ENCODE peak calls at places on chromosomes 5 and 9, in five cellular contexts. One of them, this sample, is unnamed.
A peak's percentile ranks its signal among the peaks of the same experiment; 100 is the strongest.

GRCh38 chr5:81852277-81853004 is 101.5 kb upstream of the SSBP2 start:
- DNase-seq in cardiac fibroblast: peak; percentile 28
- DNase-seq in pancreas: peak; percentile 36
- DNase-seq in psoas muscle: peak; percentile 26
- DNase-seq in fibroblast of lung: peak; percentile 74
- DNase-seq in this sample: peak; percentile 70

GRCh38 chr5:139709587-139710369 is 61.6 kb downstream of the CXXC5 start:
- DNase-seq in psoas muscle: peak; percentile 54
- DNase-seq in cardiac fibroblast: no peak
- DNase-seq in pancreas: no peak
- DNase-seq in fibroblast of lung: no peak
- DNase-seq in this sample: peak; percentile 75

GRCh38 chr9:3348169-3348568 is 177.6 kb downstream of the RFX3 start:
- DNase-seq in cardiac fibroblast: no peak
- DNase-seq in psoas muscle: no peak
- DNase-seq in pancreas: no peak
- DNase-seq in fibroblast of lung: no peak
- DNase-seq in this sample: no peak

GRCh38 chr5:9233712-9234111 is 312.2 kb downstream of the SEMA5A start:
- DNase-seq in fibroblast of lung: peak; percentile 55
- DNase-seq in cardiac fibroblast: peak; percentile 43
- DNase-seq in psoas muscle: no peak
- DNase-seq in pancreas: no peak
- DNase-seq in this sample: peak; percentile 30

GRCh38 chr5:157308826-157309465 is 43.0 kb downstream of the CYFIP2 start:
- DNase-seq in psoas muscle: no peak
- DNase-seq in cardiac fibroblast: peak; percentile 28
- DNase-seq in fibroblast of lung: peak; percentile 7
- DNase-seq in pancreas: no peak
- DNase-seq in this sample: peak; percentile 6

GRCh38 chr9:126722252-126722921 is 82.5 kb upstream of the ZBTB43 start:
- DNase-seq in pancreas: peak; percentile 67
- DNase-seq in fibroblast of lung: peak; percentile 53
- DNase-seq in psoas muscle: peak; percentile 80
- DNase-seq in cardiac fibroblast: peak; percentile 56
- DNase-seq in this sample: peak; percentile 13

GRCh38 chr5:161547573-161548471 is 1.3 kb upstream of the GABRB2 start:
- DNase-seq in fibroblast of lung: no peak
- DNase-seq in psoas muscle: no peak
- DNase-seq in pancreas: no peak
- DNase-seq in cardiac fibroblast: no peak
- DNase-seq in this sample: no peak

GRCh38 chr5:75282581-75282980 is 45.9 kb upstream of the ANKRD31 start:
- DNase-seq in cardiac fibroblast: no peak
- DNase-seq in fibroblast of lung: no peak
- DNase-seq in psoas muscle: no peak
- DNase-seq in pancreas: no peak
- DNase-seq in this sample: no peak

GRCh38 chr5:134111741-134112647 is 2.5 kb upstream of the TCF7 start:
- DNase-seq in cardiac fibroblast: no peak
- DNase-seq in fibroblast of lung: peak; percentile 68
- DNase-seq in psoas muscle: no peak
- DNase-seq in pancreas: no peak
- DNase-seq in this sample: peak; percentile 29

GRCh38 chr5:31811210-31811609 is 172.3 kb downstream of the PDZD2 start:
- DNase-seq in pancreas: no peak
- DNase-seq in psoas muscle: peak; percentile 44
- DNase-seq in cardiac fibroblast: peak; percentile 84
- DNase-seq in fibroblast of lung: peak; percentile 93
- DNase-seq in this sample: peak; percentile 86

GRCh38 chr5:109619661-109620060 is 70.1 kb upstream of the MAN2A1 start:
- DNase-seq in pancreas: no peak
- DNase-seq in cardiac fibroblast: no peak
- DNase-seq in fibroblast of lung: no peak
- DNase-seq in psoas muscle: no peak
- DNase-seq in this sample: no peak

GRCh38 chr5:53023969-53024368 is 34.8 kb downstream of the ITGA2 start:
- DNase-seq in pancreas: no peak
- DNase-seq in cardiac fibroblast: peak; percentile 75
- DNase-seq in fibroblast of lung: peak; percentile 78
- DNase-seq in psoas muscle: no peak
- DNase-seq in this sample: peak; percentile 72

GRCh38 chr9:108211576-108211975 is 644.2 kb downstream of the ACTL7B start:
- DNase-seq in pancreas: no peak
- DNase-seq in fibroblast of lung: no peak
- DNase-seq in cardiac fibroblast: no peak
- DNase-seq in psoas muscle: no peak
- DNase-seq in this sample: no peak

GRCh38 chr5:28499764-28500290 is 1461.4 kb upstream of the CDH9 start:
- DNase-seq in psoas muscle: no peak
- DNase-seq in pancreas: no peak
- DNase-seq in fibroblast of lung: peak; percentile 59
- DNase-seq in cardiac fibroblast: no peak
- DNase-seq in this sample: peak; percentile 16

GRCh38 chr9:33818167-33818831 is 1.3 kb downstream of the UBE2R2 start:
- DNase-seq in cardiac fibroblast: no peak
- DNase-seq in psoas muscle: no peak
- DNase-seq in fibroblast of lung: no peak
- DNase-seq in pancreas: peak; percentile 54
- DNase-seq in this sample: peak; percentile 2

GRCh38 chr9:113578279-113578865 is 114.8 kb downstream of the RGS3 start:
- DNase-seq in psoas muscle: no peak
- DNase-seq in cardiac fibroblast: no peak
- DNase-seq in fibroblast of lung: peak; percentile 84
- DNase-seq in pancreas: no peak
- DNase-seq in this sample: no peak

GRCh38 chr9:34513567-34514214 is 9.1 kb downstream of the ENHO start:
- DNase-seq in cardiac fibroblast: peak; percentile 39
- DNase-seq in psoas muscle: no peak
- DNase-seq in pancreas: no peak
- DNase-seq in fibroblast of lung: peak; percentile 25
- DNase-seq in this sample: no peak

GRCh38 chr5:178237431-178238312 is 5.1 kb upstream of the PHYKPL start:
- DNase-seq in cardiac fibroblast: peak; percentile 27
- DNase-seq in pancreas: no peak
- DNase-seq in fibroblast of lung: peak; percentile 57
- DNase-seq in psoas muscle: no peak
- DNase-seq in this sample: no peak

GRCh38 chr5:126482591-126482990 is 59.4 kb downstream of the GRAMD2B start:
- DNase-seq in psoas muscle: no peak
- DNase-seq in cardiac fibroblast: no peak
- DNase-seq in pancreas: no peak
- DNase-seq in fibroblast of lung: no peak
- DNase-seq in this sample: no peak

GRCh38 chr9:91332476-91333231 is 29.1 kb downstream of the AUH start:
- DNase-seq in fibroblast of lung: no peak
- DNase-seq in cardiac fibroblast: no peak
- DNase-seq in psoas muscle: no peak
- DNase-seq in pancreas: no peak
- DNase-seq in this sample: no peak

GRCh38 chr9:97512966-97513560 is 11.6 kb downstream of the TMOD1 start:
- DNase-seq in fibroblast of lung: no peak
- DNase-seq in psoas muscle: no peak
- DNase-seq in cardiac fibroblast: no peak
- DNase-seq in pancreas: no peak
- DNase-seq in this sample: no peak

GRCh38 chr9:95316794-95317118 is 753 bp downstream of the FANCC start:
- DNase-seq in pancreas: peak; percentile 61
- DNase-seq in fibroblast of lung: peak; percentile 72
- DNase-seq in psoas muscle: peak; percentile 63
- DNase-seq in cardiac fibroblast: peak; percentile 70
- DNase-seq in this sample: peak; percentile 47

GRCh38 chr5:42985129-42986037 is 54.7 kb downstream of the ANXA2R start:
- DNase-seq in psoas muscle: no peak
- DNase-seq in fibroblast of lung: peak; percentile 86
- DNase-seq in cardiac fibroblast: peak; percentile 55
- DNase-seq in pancreas: no peak
- DNase-seq in this sample: peak; percentile 81

GRCh38 chr9:22238809-22239684 is 207.6 kb upstream of the DMRTA1 start:
- DNase-seq in cardiac fibroblast: peak; percentile 75
- DNase-seq in pancreas: no peak
- DNase-seq in fibroblast of lung: peak; percentile 71
- DNase-seq in psoas muscle: no peak
- DNase-seq in this sample: peak; percentile 89

GRCh38 chr5:61731946-61732314 is 399.9 kb downstream of the ZSWIM6 start:
- DNase-seq in pancreas: no peak
- DNase-seq in cardiac fibroblast: no peak
- DNase-seq in fibroblast of lung: no peak
- DNase-seq in psoas muscle: no peak
- DNase-seq in this sample: no peak
- H3K4me3 ChIP-seq in pancreas: no peak overlapping the region
- H3K4me3 ChIP-seq in cardiac fibroblast: no peak overlapping the region
- H3K4me3 ChIP-seq in fibroblast of lung: no peak overlapping the region
- H3K4me3 ChIP-seq in psoas muscle: no peak overlapping the region
- H3K4me3 ChIP-seq in this sample: no peak overlapping the region

GRCh38 chr5:170508036-170508435 is 4.2 kb downstream of the KCNIP1 start:
- DNase-seq in pancreas: no peak
- DNase-seq in cardiac fibroblast: no peak
- DNase-seq in psoas muscle: no peak
- DNase-seq in fibroblast of lung: peak; percentile 12
- DNase-seq in this sample: no peak

GRCh38 chr5:170509323-170509660 is 5.5 kb downstream of the KCNIP1 start:
- DNase-seq in pancreas: no peak
- DNase-seq in psoas muscle: no peak
- DNase-seq in cardiac fibroblast: no peak
- DNase-seq in fibroblast of lung: no peak
- DNase-seq in this sample: no peak

GRCh38 chr5:170511550-170511949 is 7.7 kb downstream of the KCNIP1 start:
- DNase-seq in psoas muscle: no peak
- DNase-seq in pancreas: no peak
- DNase-seq in fibroblast of lung: no peak
- DNase-seq in cardiac fibroblast: no peak
- DNase-seq in this sample: no peak

GRCh38 chr5:170504598-170505266 is 912 bp downstream of the KCNIP1 start:
- DNase-seq in psoas muscle: no peak
- DNase-seq in fibroblast of lung: no peak
- DNase-seq in pancreas: no peak
- DNase-seq in cardiac fibroblast: no peak
- DNase-seq in this sample: no peak

DNA sequence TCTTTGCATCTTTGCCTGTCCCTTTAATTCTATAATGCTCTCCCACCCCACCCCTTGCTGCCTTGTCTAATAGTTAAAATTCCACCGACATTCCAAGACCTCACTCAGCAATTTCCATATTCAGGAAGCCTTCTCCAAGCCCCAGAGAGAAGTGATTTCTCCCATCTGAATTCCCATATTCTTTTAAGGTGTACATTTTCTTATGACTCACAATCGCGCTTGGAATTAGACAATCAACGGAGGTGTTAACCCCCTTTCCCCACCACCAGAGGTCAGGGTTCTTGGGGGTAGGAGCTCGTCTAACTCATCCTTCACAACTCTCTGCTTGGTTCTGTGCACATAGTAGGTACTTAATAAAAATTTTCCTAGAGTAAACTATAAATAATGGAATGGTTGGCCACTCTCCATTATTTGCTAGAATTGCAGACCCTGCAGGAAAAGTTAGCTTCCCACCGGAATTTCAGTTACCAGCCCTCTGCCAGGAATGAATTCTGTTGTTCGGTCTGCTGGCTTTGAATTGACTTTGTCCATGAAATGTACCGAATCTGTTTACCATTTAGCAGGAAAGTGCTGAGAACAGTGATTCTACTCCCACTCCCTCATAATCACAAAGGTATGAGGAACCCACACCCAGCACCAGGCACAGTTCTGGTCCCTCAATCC is 5.0 kb downstream of the KCNIP1 start:
- DNase-seq in pancreas: no peak
- DNase-seq in cardiac fibroblast: no peak
- DNase-seq in fibroblast of lung: peak; percentile 35
- DNase-seq in psoas muscle: no peak
- DNase-seq in this sample: no peak
- TF ChIP-seq CTCF in pancreas: no peak
- TF ChIP-seq CTCF in cardiac fibroblast: no peak
- TF ChIP-seq CTCF in fibroblast of lung: no peak
- TF ChIP-seq CTCF in psoas muscle: no peak
- TF ChIP-seq CTCF in this sample: no peak

DNA sequence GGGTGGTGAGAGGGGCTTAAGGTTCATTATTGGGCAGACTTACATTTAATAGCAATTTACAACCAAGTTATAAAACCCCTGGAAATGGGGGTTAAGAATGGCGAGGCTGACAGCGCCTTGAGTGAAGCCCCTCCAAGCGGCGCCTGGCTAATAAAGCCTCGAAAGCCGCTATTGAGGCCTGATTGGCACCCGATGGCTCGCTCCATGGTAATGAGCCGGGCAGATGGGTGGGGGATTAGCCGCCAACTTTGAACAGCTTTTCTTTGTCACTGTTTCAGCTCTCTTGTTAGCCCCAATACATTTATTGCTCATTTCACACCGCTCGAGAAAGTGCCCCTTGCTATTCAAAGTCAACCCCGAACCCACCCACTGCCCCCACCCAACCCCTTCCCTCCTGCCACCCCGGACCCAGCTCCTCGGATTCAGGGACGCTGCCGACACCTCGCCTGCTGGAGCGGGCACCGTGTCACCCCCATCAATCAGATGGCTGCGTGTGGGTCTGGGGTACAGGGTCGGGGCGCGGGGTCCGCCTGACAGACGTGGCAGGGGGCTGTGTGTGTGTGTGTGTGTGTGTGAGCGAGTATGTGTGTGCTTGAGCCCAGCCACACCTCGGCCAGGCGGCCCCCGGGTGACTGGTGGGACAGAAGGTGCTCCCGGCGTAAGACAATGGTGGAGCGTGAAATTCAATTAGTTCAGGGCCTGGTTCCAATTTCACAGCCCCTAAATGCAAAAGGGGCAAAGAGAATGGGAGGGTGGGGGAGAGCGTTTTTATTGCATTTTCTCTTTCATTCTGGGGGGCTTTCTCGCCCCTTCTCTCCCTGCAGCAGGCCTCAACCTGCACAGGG is 34.2 kb downstream of the ASS1 start:
- DNase-seq in fibroblast of lung: no peak
- DNase-seq in pancreas: no peak
- DNase-seq in cardiac fibroblast: no peak
- DNase-seq in psoas muscle: no peak
- DNase-seq in this sample: no peak
- H3K4me3 ChIP-seq in fibroblast of lung: no peak overlapping the region
- H3K4me3 ChIP-seq in pancreas: no peak overlapping the region
- H3K4me3 ChIP-seq in cardiac fibroblast: no peak overlapping the region
- H3K4me3 ChIP-seq in psoas muscle: no peak overlapping the region
- H3K4me3 ChIP-seq in this sample: no peak overlapping the region

DNA sequence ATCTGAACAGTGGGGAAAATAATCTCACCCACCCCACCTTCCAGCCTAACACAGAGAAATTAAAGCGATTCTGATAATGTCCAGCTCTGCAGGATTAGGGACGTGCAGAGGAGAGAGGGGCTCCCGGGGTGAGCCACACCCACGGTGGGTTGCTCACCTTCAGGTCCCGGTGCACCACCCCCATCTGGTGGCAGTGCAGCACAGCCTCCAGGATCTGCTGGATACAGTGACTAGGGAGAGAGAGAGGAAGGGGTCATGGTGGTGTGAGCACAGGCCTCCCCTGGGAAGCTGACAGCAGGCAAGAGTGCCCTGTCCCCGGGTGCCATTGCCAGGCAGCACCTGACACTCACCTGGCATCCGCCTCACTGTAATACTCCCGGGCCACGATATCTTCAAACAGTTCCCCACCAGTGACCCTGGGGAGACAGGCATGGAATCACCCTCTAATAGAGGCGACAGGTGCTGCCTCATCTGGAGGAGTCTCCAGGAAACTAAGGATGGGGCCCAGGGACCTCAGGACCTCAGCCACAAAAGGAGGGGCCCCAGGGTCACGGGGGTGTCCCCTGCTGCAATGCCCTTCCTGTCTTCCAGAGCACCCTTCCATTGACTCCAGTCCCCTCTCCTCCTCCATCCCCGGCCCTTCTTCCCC is 33.0 kb downstream of the CAMK2A start:
- DNase-seq in cardiac fibroblast: no peak
- DNase-seq in pancreas: no peak
- DNase-seq in fibroblast of lung: no peak
- DNase-seq in psoas muscle: no peak
- DNase-seq in this sample: no peak
- TF ChIP-seq CTCF in cardiac fibroblast: peak; percentile 7
- TF ChIP-seq CTCF in pancreas: no peak
- TF ChIP-seq CTCF in fibroblast of lung: no peak
- TF ChIP-seq CTCF in psoas muscle: peak; percentile 17
- TF ChIP-seq CTCF in this sample: peak; percentile 17